ENCODE peak calls at places on chromosomes 11 and 22, in six cellular contexts. H is CD8-positive, alpha-beta T cell; B is AG08396; S is activated CD4-positive, alpha-beta T cell treated with anti-CD3 and anti-CD28 coated beads, Interleukin-2, amount 10 ng/mL, durations not matched to agents 24 days and 14 days; V is C1 segment of cervical spinal cord; K is sciatic nerve. Y is an unnamed sample.

GRCh38 chr11:112723676-112724075 is 237.5 kb upstream of the NCAM1 start:
- DNase-seq in H (no peak), B (no peak), S (no peak), V (no peak), K (no peak), Y (no peak)

GRCh38 chr22:37633693-37634504 is 5.6 kb upstream of the SH3BP1 start:
- DNase-seq in H (no peak), B (peak; percentile 89), S (peak; percentile 85), V (peak; percentile 46), K (peak; percentile 90), Y (peak; percentile 92)

GRCh38 chr22:36986242-36986821 is 32.9 kb downstream of the TST start:
- DNase-seq in H (no peak), B (no peak), S (peak; percentile 78), V (no peak), K (no peak), Y (no peak)

GRCh38 chr22:43882122-43882767 is 9.6 kb downstream of the PNPLA5 start:
- DNase-seq in H (no peak), B (no peak), S (no peak), V (no peak), K (peak; percentile 32), Y (no peak)

GRCh38 chr11:60795291-60795690 is 10.2 kb downstream of the MS4A10 start:
- DNase-seq in H (no peak), B (no peak), S (no peak), V (no peak), K (no peak), Y (no peak)

GRCh38 chr22:36435516-36436415 is 45.7 kb downstream of the TXN2 start:
- DNase-seq in H (peak; percentile 48), B (no peak), S (peak; percentile 88), V (no peak), K (no peak), Y (no peak)

GRCh38 chr11:57459112-57460016 is 964 bp upstream of the RTN4RL2 start:
- DNase-seq in H (no peak), B (peak; percentile 24), S (peak; percentile 73), V (no peak), K (no peak), Y (no peak)

GRCh38 chr11:105100206-105100605 is 39.4 kb downstream of the CARD18 start:
- DNase-seq in H (no peak), B (no peak), S (peak; percentile 74), V (no peak), K (no peak), Y (no peak)

GRCh38 chr11:46294365-46295309 is 17.2 kb downstream of the CREB3L1 start:
- DNase-seq in H (no peak), B (peak; percentile 86), S (no peak), V (no peak), K (no peak), Y (no peak)

GRCh38 chr22:23539135-23539838 is 40.8 kb downstream of the IGLL1 start:
- DNase-seq in H (peak; percentile 53), B (peak; percentile 72), S (peak; percentile 92), V (no peak), K (peak; percentile 87), Y (peak; percentile 83)

GRCh38 chr11:15810079-15810478 is 546.3 kb downstream of the SOX6 start:
- DNase-seq in H (no peak), B (no peak), S (no peak), V (no peak), K (no peak), Y (no peak)

GRCh38 chr11:117313103-117313502 is 3.0 kb downstream of the BACE1 start:
- DNase-seq in H (no peak), B (no peak), S (no peak), V (no peak), K (peak; percentile 18), Y (no peak)

GRCh38 chr22:49450521-49450920 is 377.2 kb downstream of the BRD1 start:
- DNase-seq in H (no peak), B (no peak), S (no peak), V (no peak), K (no peak), Y (no peak)

GRCh38 chr11:15280393-15280792 is 165.7 kb downstream of the INSC start:
- DNase-seq in H (no peak), B (no peak), S (no peak), V (no peak), K (no peak), Y (no peak)

GRCh38 chr11:120629407-120629806 is 117.9 kb downstream of the GRIK4 start:
- DNase-seq in H (no peak), B (no peak), S (no peak), V (no peak), K (no peak), Y (no peak)

GRCh38 chr22:46070215-46070721 is 80.1 kb upstream of the PPARA start:
- DNase-seq in H (no peak), B (no peak), S (peak; percentile 78), V (no peak), K (peak; percentile 89), Y (peak; percentile 85)

GRCh38 chr11:90639687-90640086 is 416.8 kb upstream of the CHORDC1 start:
- DNase-seq in H (no peak), B (no peak), S (no peak), V (no peak), K (no peak), Y (no peak)

GRCh38 chr11:103077553-103077952 is 14.4 kb downstream of the DCUN1D5 start:
- DNase-seq in H (no peak), B (no peak), S (no peak), V (no peak), K (no peak), Y (no peak)

GRCh38 chr11:33970984-33971466 is 79.1 kb upstream of the LMO2 start:
- DNase-seq in H (no peak), B (peak; percentile 58), S (no peak), V (no peak), K (peak; percentile 61), Y (no peak)

GRCh38 chr11:19980957-19981669 is 179.2 kb downstream of the DBX1 start:
- DNase-seq in H (no peak), B (peak; percentile 63), S (no peak), V (no peak), K (no peak), Y (no peak)

GRCh38 chr22:44828193-44828592 is 75.8 kb downstream of the ARHGAP8 start:
- DNase-seq in H (no peak), B (peak; percentile 43), S (peak; percentile 63), V (no peak), K (no peak), Y (no peak)

Y was measured in cardiac septum.